ENCODE peak calls at places on chromosomes 1 and 21, in seven cellular contexts. One of them, this sample, is unnamed.

GRCh38 chr1:19651141-19651737 is 7.1 kb downstream of the NBL1 start:
- DNase-seq in neural progenitor cell: peak
- DNase-seq in AG08396: peak
- DNase-seq in stimulated activated CD4-positive, alpha-beta T cell treated with anti-CD3 and anti-CD28 coated beads, Interleukin-4, amount 100 ng/mL, for 48 hours: no peak
- DNase-seq in HT-29: peak
- DNase-seq in NCI-H2171 treated with DMSO at 0.1 percent for 48 hours: peak
- DNase-seq in NCI-H1105: peak
- DNase-seq in this sample: no peak

GRCh38 chr1:58819719-58820118 is 35.9 kb upstream of the JUN start:
- DNase-seq in neural progenitor cell: no peak
- DNase-seq in AG08396: peak
- DNase-seq in stimulated activated CD4-positive, alpha-beta T cell treated with anti-CD3 and anti-CD28 coated beads, Interleukin-4, amount 100 ng/mL, for 48 hours: no peak
- DNase-seq in HT-29: no peak
- DNase-seq in NCI-H2171 treated with DMSO at 0.1 percent for 48 hours: no peak
- DNase-seq in NCI-H1105: no peak
- DNase-seq in this sample: peak

GRCh38 chr1:170010443-170010842 is 64.1 kb downstream of the KIFAP3 start:
- DNase-seq in neural progenitor cell: peak
- DNase-seq in AG08396: no peak
- DNase-seq in stimulated activated CD4-positive, alpha-beta T cell treated with anti-CD3 and anti-CD28 coated beads, Interleukin-4, amount 100 ng/mL, for 48 hours: no peak
- DNase-seq in HT-29: peak
- DNase-seq in NCI-H2171 treated with DMSO at 0.1 percent for 48 hours: no peak
- DNase-seq in NCI-H1105: no peak
- DNase-seq in this sample: peak

GRCh38 chr1:231106347-231106746 is 55.5 kb upstream of the TRIM67 start:
- DNase-seq in neural progenitor cell: no peak
- DNase-seq in AG08396: peak
- DNase-seq in stimulated activated CD4-positive, alpha-beta T cell treated with anti-CD3 and anti-CD28 coated beads, Interleukin-4, amount 100 ng/mL, for 48 hours: no peak
- DNase-seq in HT-29: no peak
- DNase-seq in NCI-H2171 treated with DMSO at 0.1 percent for 48 hours: no peak
- DNase-seq in NCI-H1105: no peak
- DNase-seq in this sample: no peak

GRCh38 chr1:89759036-89759435 is 61.8 kb upstream of the LRRC8D start:
- DNase-seq in neural progenitor cell: no peak
- DNase-seq in AG08396: no peak
- DNase-seq in stimulated activated CD4-positive, alpha-beta T cell treated with anti-CD3 and anti-CD28 coated beads, Interleukin-4, amount 100 ng/mL, for 48 hours: no peak
- DNase-seq in HT-29: no peak
- DNase-seq in NCI-H2171 treated with DMSO at 0.1 percent for 48 hours: no peak
- DNase-seq in NCI-H1105: no peak
- DNase-seq in this sample: no peak

GRCh38 chr1:54480201-54480848 is 67.7 kb upstream of the ACOT11 start:
- DNase-seq in neural progenitor cell: peak
- DNase-seq in AG08396: no peak
- DNase-seq in stimulated activated CD4-positive, alpha-beta T cell treated with anti-CD3 and anti-CD28 coated beads, Interleukin-4, amount 100 ng/mL, for 48 hours: no peak
- DNase-seq in HT-29: no peak
- DNase-seq in NCI-H2171 treated with DMSO at 0.1 percent for 48 hours: no peak
- DNase-seq in NCI-H1105: no peak
- DNase-seq in this sample: no peak

GRCh38 chr1:59903136-59903754 is 23.3 kb downstream of the CYP2J2 start:
- DNase-seq in neural progenitor cell: peak
- DNase-seq in AG08396: peak
- DNase-seq in stimulated activated CD4-positive, alpha-beta T cell treated with anti-CD3 and anti-CD28 coated beads, Interleukin-4, amount 100 ng/mL, for 48 hours: no peak
- DNase-seq in HT-29: peak
- DNase-seq in NCI-H2171 treated with DMSO at 0.1 percent for 48 hours: peak
- DNase-seq in NCI-H1105: no peak
- DNase-seq in this sample: peak

GRCh38 chr1:207890136-207890738 is 20.7 kb downstream of the CD34 start:
- DNase-seq in neural progenitor cell: no peak
- DNase-seq in AG08396: peak
- DNase-seq in stimulated activated CD4-positive, alpha-beta T cell treated with anti-CD3 and anti-CD28 coated beads, Interleukin-4, amount 100 ng/mL, for 48 hours: no peak
- DNase-seq in HT-29: no peak
- DNase-seq in NCI-H2171 treated with DMSO at 0.1 percent for 48 hours: no peak
- DNase-seq in NCI-H1105: no peak
- DNase-seq in this sample: peak

GRCh38 chr1:152932170-152932811 is 14.7 kb upstream of the SPRR5 start:
- DNase-seq in neural progenitor cell: no peak
- DNase-seq in AG08396: no peak
- DNase-seq in stimulated activated CD4-positive, alpha-beta T cell treated with anti-CD3 and anti-CD28 coated beads, Interleukin-4, amount 100 ng/mL, for 48 hours: no peak
- DNase-seq in HT-29: no peak
- DNase-seq in NCI-H2171 treated with DMSO at 0.1 percent for 48 hours: no peak
- DNase-seq in NCI-H1105: no peak
- DNase-seq in this sample: no peak

GRCh38 chr1:1678581-1679380 is 13.8 kb downstream of the SLC35E2B start:
- DNase-seq in neural progenitor cell: no peak
- DNase-seq in AG08396: no peak
- DNase-seq in stimulated activated CD4-positive, alpha-beta T cell treated with anti-CD3 and anti-CD28 coated beads, Interleukin-4, amount 100 ng/mL, for 48 hours: no peak
- DNase-seq in HT-29: peak
- DNase-seq in NCI-H2171 treated with DMSO at 0.1 percent for 48 hours: no peak
- DNase-seq in NCI-H1105: no peak
- DNase-seq in this sample: peak

GRCh38 chr21:34511154-34511553 is 856 bp downstream of the KCNE1 start:
- DNase-seq in neural progenitor cell: no peak
- DNase-seq in AG08396: no peak
- DNase-seq in stimulated activated CD4-positive, alpha-beta T cell treated with anti-CD3 and anti-CD28 coated beads, Interleukin-4, amount 100 ng/mL, for 48 hours: no peak
- DNase-seq in HT-29: no peak
- DNase-seq in NCI-H2171 treated with DMSO at 0.1 percent for 48 hours: no peak
- DNase-seq in NCI-H1105: no peak
- DNase-seq in this sample: no peak

GRCh38 chr1:61748566-61748965 is 6.3 kb downstream of the PATJ start:
- DNase-seq in neural progenitor cell: no peak
- DNase-seq in AG08396: no peak
- DNase-seq in stimulated activated CD4-positive, alpha-beta T cell treated with anti-CD3 and anti-CD28 coated beads, Interleukin-4, amount 100 ng/mL, for 48 hours: no peak
- DNase-seq in HT-29: no peak
- DNase-seq in NCI-H2171 treated with DMSO at 0.1 percent for 48 hours: no peak
- DNase-seq in NCI-H1105: no peak
- DNase-seq in this sample: no peak

GRCh38 chr1:226779536-226779935 is 40.5 kb upstream of the ITPKB start:
- DNase-seq in neural progenitor cell: no peak
- DNase-seq in AG08396: no peak
- DNase-seq in stimulated activated CD4-positive, alpha-beta T cell treated with anti-CD3 and anti-CD28 coated beads, Interleukin-4, amount 100 ng/mL, for 48 hours: no peak
- DNase-seq in HT-29: no peak
- DNase-seq in NCI-H2171 treated with DMSO at 0.1 percent for 48 hours: no peak
- DNase-seq in NCI-H1105: no peak
- DNase-seq in this sample: peak

GRCh38 chr1:11406845-11407244 is 72.1 kb upstream of the DISP3 start:
- DNase-seq in neural progenitor cell: no peak
- DNase-seq in AG08396: no peak
- DNase-seq in stimulated activated CD4-positive, alpha-beta T cell treated with anti-CD3 and anti-CD28 coated beads, Interleukin-4, amount 100 ng/mL, for 48 hours: no peak
- DNase-seq in HT-29: no peak
- DNase-seq in NCI-H2171 treated with DMSO at 0.1 percent for 48 hours: no peak
- DNase-seq in NCI-H1105: no peak
- DNase-seq in this sample: no peak

GRCh38 chr1:172556461-172556860 is 23.5 kb downstream of the SUCO start:
- DNase-seq in neural progenitor cell: no peak
- DNase-seq in AG08396: no peak
- DNase-seq in stimulated activated CD4-positive, alpha-beta T cell treated with anti-CD3 and anti-CD28 coated beads, Interleukin-4, amount 100 ng/mL, for 48 hours: no peak
- DNase-seq in HT-29: no peak
- DNase-seq in NCI-H2171 treated with DMSO at 0.1 percent for 48 hours: no peak
- DNase-seq in NCI-H1105: no peak
- DNase-seq in this sample: no peak

GRCh38 chr21:24910591-24910990 is 696.7 kb downstream of the MRPL39 start:
- DNase-seq in neural progenitor cell: no peak
- DNase-seq in AG08396: no peak
- DNase-seq in stimulated activated CD4-positive, alpha-beta T cell treated with anti-CD3 and anti-CD28 coated beads, Interleukin-4, amount 100 ng/mL, for 48 hours: no peak
- DNase-seq in HT-29: no peak
- DNase-seq in NCI-H2171 treated with DMSO at 0.1 percent for 48 hours: no peak
- DNase-seq in NCI-H1105: no peak
- DNase-seq in this sample: no peak

GRCh38 chr1:119276558-119276957 is 92.0 kb upstream of the HAO2 start:
- DNase-seq in neural progenitor cell: peak
- DNase-seq in AG08396: no peak
- DNase-seq in stimulated activated CD4-positive, alpha-beta T cell treated with anti-CD3 and anti-CD28 coated beads, Interleukin-4, amount 100 ng/mL, for 48 hours: no peak
- DNase-seq in HT-29: peak
- DNase-seq in NCI-H2171 treated with DMSO at 0.1 percent for 48 hours: peak
- DNase-seq in NCI-H1105: peak
- DNase-seq in this sample: peak

GRCh38 chr1:150789396-150789795 is 18.7 kb downstream of the CTSK start:
- DNase-seq in neural progenitor cell: no peak
- DNase-seq in AG08396: no peak
- DNase-seq in stimulated activated CD4-positive, alpha-beta T cell treated with anti-CD3 and anti-CD28 coated beads, Interleukin-4, amount 100 ng/mL, for 48 hours: no peak
- DNase-seq in HT-29: no peak
- DNase-seq in NCI-H2171 treated with DMSO at 0.1 percent for 48 hours: no peak
- DNase-seq in NCI-H1105: no peak
- DNase-seq in this sample: no peak

GRCh38 chr1:29653886-29654450 is 417.6 kb downstream of the PTPRU start:
- DNase-seq in neural progenitor cell: no peak
- DNase-seq in AG08396: no peak
- DNase-seq in stimulated activated CD4-positive, alpha-beta T cell treated with anti-CD3 and anti-CD28 coated beads, Interleukin-4, amount 100 ng/mL, for 48 hours: no peak
- DNase-seq in HT-29: no peak
- DNase-seq in NCI-H2171 treated with DMSO at 0.1 percent for 48 hours: no peak
- DNase-seq in NCI-H1105: no peak
- DNase-seq in this sample: no peak

GRCh38 chr1:99554727-99555126 is 91.2 kb upstream of the PALMD start:
- DNase-seq in neural progenitor cell: no peak
- DNase-seq in AG08396: no peak
- DNase-seq in stimulated activated CD4-positive, alpha-beta T cell treated with anti-CD3 and anti-CD28 coated beads, Interleukin-4, amount 100 ng/mL, for 48 hours: no peak
- DNase-seq in HT-29: no peak
- DNase-seq in NCI-H2171 treated with DMSO at 0.1 percent for 48 hours: no peak
- DNase-seq in NCI-H1105: no peak
- DNase-seq in this sample: no peak

GRCh38 chr1:212147581-212148033 is 112.1 kb downstream of the DTL start:
- DNase-seq in neural progenitor cell: peak
- DNase-seq in AG08396: no peak
- DNase-seq in stimulated activated CD4-positive, alpha-beta T cell treated with anti-CD3 and anti-CD28 coated beads, Interleukin-4, amount 100 ng/mL, for 48 hours: no peak
- DNase-seq in HT-29: peak
- DNase-seq in NCI-H2171 treated with DMSO at 0.1 percent for 48 hours: no peak
- DNase-seq in NCI-H1105: no peak
- DNase-seq in this sample: peak

GRCh38 chr1:101769520-101769919 is 227.2 kb downstream of the OLFM3 start:
- DNase-seq in neural progenitor cell: peak
- DNase-seq in AG08396: no peak
- DNase-seq in stimulated activated CD4-positive, alpha-beta T cell treated with anti-CD3 and anti-CD28 coated beads, Interleukin-4, amount 100 ng/mL, for 48 hours: no peak
- DNase-seq in HT-29: peak
- DNase-seq in NCI-H2171 treated with DMSO at 0.1 percent for 48 hours: peak
- DNase-seq in NCI-H1105: peak
- DNase-seq in this sample: peak

GRCh38 chr1:56374026-56374974 is 205.1 kb downstream of the PLPP3 start:
- DNase-seq in neural progenitor cell: no peak
- DNase-seq in AG08396: peak
- DNase-seq in stimulated activated CD4-positive, alpha-beta T cell treated with anti-CD3 and anti-CD28 coated beads, Interleukin-4, amount 100 ng/mL, for 48 hours: no peak
- DNase-seq in HT-29: no peak
- DNase-seq in NCI-H2171 treated with DMSO at 0.1 percent for 48 hours: peak
- DNase-seq in NCI-H1105: peak
- DNase-seq in this sample: no peak

GRCh38 chr1:119374208-119374877 is 5.8 kb downstream of the HAO2 start:
- DNase-seq in neural progenitor cell: no peak
- DNase-seq in AG08396: no peak
- DNase-seq in stimulated activated CD4-positive, alpha-beta T cell treated with anti-CD3 and anti-CD28 coated beads, Interleukin-4, amount 100 ng/mL, for 48 hours: no peak
- DNase-seq in HT-29: peak
- DNase-seq in NCI-H2171 treated with DMSO at 0.1 percent for 48 hours: no peak
- DNase-seq in NCI-H1105: no peak
- DNase-seq in this sample: peak

GRCh38 chr21:20720623-20721022 is 277.6 kb upstream of the NCAM2 start:
- DNase-seq in neural progenitor cell: no peak
- DNase-seq in AG08396: no peak
- DNase-seq in stimulated activated CD4-positive, alpha-beta T cell treated with anti-CD3 and anti-CD28 coated beads, Interleukin-4, amount 100 ng/mL, for 48 hours: no peak
- DNase-seq in HT-29: no peak
- DNase-seq in NCI-H2171 treated with DMSO at 0.1 percent for 48 hours: no peak
- DNase-seq in NCI-H1105: no peak
- DNase-seq in this sample: no peak

GRCh38 chr1:206924549-206925115 is 2.9 kb upstream of the FCMR start:
- DNase-seq in neural progenitor cell: no peak
- DNase-seq in AG08396: no peak
- DNase-seq in stimulated activated CD4-positive, alpha-beta T cell treated with anti-CD3 and anti-CD28 coated beads, Interleukin-4, amount 100 ng/mL, for 48 hours: no peak
- DNase-seq in HT-29: no peak
- DNase-seq in NCI-H2171 treated with DMSO at 0.1 percent for 48 hours: no peak
- DNase-seq in NCI-H1105: no peak
- DNase-seq in this sample: no peak

GRCh38 chr1:25239681-25240541 is 7.3 kb downstream of the RSRP1 start:
- DNase-seq in neural progenitor cell: peak
- DNase-seq in AG08396: peak
- DNase-seq in stimulated activated CD4-positive, alpha-beta T cell treated with anti-CD3 and anti-CD28 coated beads, Interleukin-4, amount 100 ng/mL, for 48 hours: peak
- DNase-seq in HT-29: peak
- DNase-seq in NCI-H2171 treated with DMSO at 0.1 percent for 48 hours: peak
- DNase-seq in NCI-H1105: peak
- DNase-seq in this sample: peak

GRCh38 chr1:233289676-233290075 is 5.8 kb downstream of the PCNX2 start:
- DNase-seq in neural progenitor cell: peak
- DNase-seq in AG08396: no peak
- DNase-seq in stimulated activated CD4-positive, alpha-beta T cell treated with anti-CD3 and anti-CD28 coated beads, Interleukin-4, amount 100 ng/mL, for 48 hours: no peak
- DNase-seq in HT-29: peak
- DNase-seq in NCI-H2171 treated with DMSO at 0.1 percent for 48 hours: no peak
- DNase-seq in NCI-H1105: no peak
- DNase-seq in this sample: no peak

GRCh38 chr1:167924102-167924501 is 10.2 kb upstream of the ADCY10 start:
- DNase-seq in neural progenitor cell: no peak
- DNase-seq in AG08396: no peak
- DNase-seq in stimulated activated CD4-positive, alpha-beta T cell treated with anti-CD3 and anti-CD28 coated beads, Interleukin-4, amount 100 ng/mL, for 48 hours: no peak
- DNase-seq in HT-29: no peak
- DNase-seq in NCI-H2171 treated with DMSO at 0.1 percent for 48 hours: no peak
- DNase-seq in NCI-H1105: no peak
- DNase-seq in this sample: no peak

GRCh38 chr21:33760641-33761103 is 118.4 kb downstream of the ITSN1 start:
- DNase-seq in neural progenitor cell: no peak
- DNase-seq in AG08396: peak
- DNase-seq in stimulated activated CD4-positive, alpha-beta T cell treated with anti-CD3 and anti-CD28 coated beads, Interleukin-4, amount 100 ng/mL, for 48 hours: no peak
- DNase-seq in HT-29: no peak
- DNase-seq in NCI-H2171 treated with DMSO at 0.1 percent for 48 hours: no peak
- DNase-seq in NCI-H1105: no peak
- DNase-seq in this sample: no peak

GRCh38 chr1:7299994-7300393 is 471.1 kb upstream of the VAMP3 start:
- DNase-seq in neural progenitor cell: no peak
- DNase-seq in AG08396: peak
- DNase-seq in stimulated activated CD4-positive, alpha-beta T cell treated with anti-CD3 and anti-CD28 coated beads, Interleukin-4, amount 100 ng/mL, for 48 hours: no peak
- DNase-seq in HT-29: no peak
- DNase-seq in NCI-H2171 treated with DMSO at 0.1 percent for 48 hours: no peak
- DNase-seq in NCI-H1105: no peak
- DNase-seq in this sample: no peak

GRCh38 chr1:15371610-15372539 is 37.8 kb upstream of the EFHD2 start:
- DNase-seq in neural progenitor cell: no peak
- DNase-seq in AG08396: no peak
- DNase-seq in stimulated activated CD4-positive, alpha-beta T cell treated with anti-CD3 and anti-CD28 coated beads, Interleukin-4, amount 100 ng/mL, for 48 hours: no peak
- DNase-seq in HT-29: no peak
- DNase-seq in NCI-H2171 treated with DMSO at 0.1 percent for 48 hours: no peak
- DNase-seq in NCI-H1105: no peak
- DNase-seq in this sample: no peak

GRCh38 chr1:19485362-19486187 is at the start of gene CAPZB:
- DNase-seq in neural progenitor cell: peak
- DNase-seq in AG08396: peak
- DNase-seq in stimulated activated CD4-positive, alpha-beta T cell treated with anti-CD3 and anti-CD28 coated beads, Interleukin-4, amount 100 ng/mL, for 48 hours: peak
- DNase-seq in HT-29: peak
- DNase-seq in NCI-H2171 treated with DMSO at 0.1 percent for 48 hours: peak
- DNase-seq in NCI-H1105: peak
- DNase-seq in this sample: peak

GRCh38 chr1:226335653-226336052 is 26.7 kb upstream of the LIN9 start:
- DNase-seq in neural progenitor cell: no peak
- DNase-seq in AG08396: no peak
- DNase-seq in stimulated activated CD4-positive, alpha-beta T cell treated with anti-CD3 and anti-CD28 coated beads, Interleukin-4, amount 100 ng/mL, for 48 hours: no peak
- DNase-seq in HT-29: no peak
- DNase-seq in NCI-H2171 treated with DMSO at 0.1 percent for 48 hours: no peak
- DNase-seq in NCI-H1105: no peak
- DNase-seq in this sample: no peak

GRCh38 chr1:94892604-94893280 is 34.2 kb downstream of the CNN3 start:
- DNase-seq in neural progenitor cell: no peak
- DNase-seq in AG08396: no peak
- DNase-seq in stimulated activated CD4-positive, alpha-beta T cell treated with anti-CD3 and anti-CD28 coated beads, Interleukin-4, amount 100 ng/mL, for 48 hours: no peak
- DNase-seq in HT-29: no peak
- DNase-seq in NCI-H2171 treated with DMSO at 0.1 percent for 48 hours: no peak
- DNase-seq in NCI-H1105: no peak
- DNase-seq in this sample: no peak

GRCh38 chr1:57485643-57486042 is 61.8 kb upstream of the DAB1 start:
- DNase-seq in neural progenitor cell: no peak
- DNase-seq in AG08396: peak
- DNase-seq in stimulated activated CD4-positive, alpha-beta T cell treated with anti-CD3 and anti-CD28 coated beads, Interleukin-4, amount 100 ng/mL, for 48 hours: no peak
- DNase-seq in HT-29: no peak
- DNase-seq in NCI-H2171 treated with DMSO at 0.1 percent for 48 hours: no peak
- DNase-seq in NCI-H1105: no peak
- DNase-seq in this sample: no peak